ENCODE peak calls at places on chromosomes 13 and 19, in five cellular contexts. One of them, this sample, is unnamed.

GRCh38 chr19:50333235-50333736 is 4.1 kb upstream of the KCNC3 start:
- DNase-seq in iPS-NIHi11: peak
- DNase-seq in activated naive CD8-positive, alpha-beta T cell treated with anti-CD3 and anti-CD28 coated beads for 36 hours: peak
- DNase-seq in esophagus squamous epithelium: peak
- DNase-seq in head of caudate nucleus: peak
- DNase-seq in this sample: peak

GRCh38 chr19:31349160-31349881 is at the start of gene TSHZ3:
- DNase-seq in iPS-NIHi11: peak
- DNase-seq in activated naive CD8-positive, alpha-beta T cell treated with anti-CD3 and anti-CD28 coated beads for 36 hours: no peak
- DNase-seq in esophagus squamous epithelium: no peak
- DNase-seq in head of caudate nucleus: peak
- DNase-seq in this sample: no peak

GRCh38 chr13:28636677-28637317 is 22.1 kb upstream of the POMP start:
- DNase-seq in iPS-NIHi11: peak
- DNase-seq in activated naive CD8-positive, alpha-beta T cell treated with anti-CD3 and anti-CD28 coated beads for 36 hours: peak
- DNase-seq in esophagus squamous epithelium: peak
- DNase-seq in head of caudate nucleus: peak
- DNase-seq in this sample: peak

GRCh38 chr19:16778796-16779411 is 50.3 kb upstream of the SIN3B start:
- DNase-seq in iPS-NIHi11: peak
- DNase-seq in activated naive CD8-positive, alpha-beta T cell treated with anti-CD3 and anti-CD28 coated beads for 36 hours: peak
- DNase-seq in esophagus squamous epithelium: no peak
- DNase-seq in head of caudate nucleus: peak
- DNase-seq in this sample: peak

GRCh38 chr19:7340959-7341837 is 7.5 kb upstream of the ARHGEF18 start:
- DNase-seq in iPS-NIHi11: peak
- DNase-seq in activated naive CD8-positive, alpha-beta T cell treated with anti-CD3 and anti-CD28 coated beads for 36 hours: peak
- DNase-seq in esophagus squamous epithelium: no peak
- DNase-seq in head of caudate nucleus: peak
- DNase-seq in this sample: peak

GRCh38 chr13:107361666-107362065 is 793.7 kb upstream of the ARGLU1 start:
- DNase-seq in iPS-NIHi11: no peak
- DNase-seq in activated naive CD8-positive, alpha-beta T cell treated with anti-CD3 and anti-CD28 coated beads for 36 hours: no peak
- DNase-seq in esophagus squamous epithelium: no peak
- DNase-seq in head of caudate nucleus: no peak
- DNase-seq in this sample: no peak

GRCh38 chr19:51688665-51689571 is 4.2 kb upstream of the SPACA6 start:
- DNase-seq in iPS-NIHi11: peak
- DNase-seq in activated naive CD8-positive, alpha-beta T cell treated with anti-CD3 and anti-CD28 coated beads for 36 hours: peak
- DNase-seq in esophagus squamous epithelium: no peak
- DNase-seq in head of caudate nucleus: peak
- DNase-seq in this sample: peak

GRCh38 chr19:751501-752341 is 809 bp downstream of the MISP start:
- DNase-seq in iPS-NIHi11: peak
- DNase-seq in activated naive CD8-positive, alpha-beta T cell treated with anti-CD3 and anti-CD28 coated beads for 36 hours: no peak
- DNase-seq in esophagus squamous epithelium: no peak
- DNase-seq in head of caudate nucleus: no peak
- DNase-seq in this sample: no peak

GRCh38 chr13:106109391-106109791 is 426.1 kb downstream of the EFNB2 start:
- DNase-seq in iPS-NIHi11: no peak
- DNase-seq in activated naive CD8-positive, alpha-beta T cell treated with anti-CD3 and anti-CD28 coated beads for 36 hours: no peak
- DNase-seq in esophagus squamous epithelium: no peak
- DNase-seq in head of caudate nucleus: no peak
- DNase-seq in this sample: no peak

GRCh38 chr19:48510421-48511268 is 990 bp downstream of the LMTK3 start:
- DNase-seq in iPS-NIHi11: peak
- DNase-seq in activated naive CD8-positive, alpha-beta T cell treated with anti-CD3 and anti-CD28 coated beads for 36 hours: peak
- DNase-seq in esophagus squamous epithelium: no peak
- DNase-seq in head of caudate nucleus: peak
- DNase-seq in this sample: peak

GRCh38 chr19:28578208-28578607 is 634.7 kb downstream of the UQCRFS1 start:
- DNase-seq in iPS-NIHi11: no peak
- DNase-seq in activated naive CD8-positive, alpha-beta T cell treated with anti-CD3 and anti-CD28 coated beads for 36 hours: no peak
- DNase-seq in esophagus squamous epithelium: no peak
- DNase-seq in head of caudate nucleus: no peak
- DNase-seq in this sample: no peak

GRCh38 chr13:32538234-32538620 is 368 bp downstream of the N4BP2L2 start:
- DNase-seq in iPS-NIHi11: no peak
- DNase-seq in activated naive CD8-positive, alpha-beta T cell treated with anti-CD3 and anti-CD28 coated beads for 36 hours: no peak
- DNase-seq in esophagus squamous epithelium: no peak
- DNase-seq in head of caudate nucleus: no peak
- DNase-seq in this sample: peak

GRCh38 chr19:46371371-46371901 is 24.5 kb downstream of the PPP5C start:
- DNase-seq in iPS-NIHi11: no peak
- DNase-seq in activated naive CD8-positive, alpha-beta T cell treated with anti-CD3 and anti-CD28 coated beads for 36 hours: no peak
- DNase-seq in esophagus squamous epithelium: no peak
- DNase-seq in head of caudate nucleus: no peak
- DNase-seq in this sample: no peak

GRCh38 chr19:45195764-45196163 is 17.2 kb downstream of the BLOC1S3 start:
- DNase-seq in iPS-NIHi11: no peak
- DNase-seq in activated naive CD8-positive, alpha-beta T cell treated with anti-CD3 and anti-CD28 coated beads for 36 hours: no peak
- DNase-seq in esophagus squamous epithelium: no peak
- DNase-seq in head of caudate nucleus: no peak
- DNase-seq in this sample: no peak

GRCh38 chr13:44974056-44974798 is 15.0 kb downstream of the NUFIP1 start:
- DNase-seq in iPS-NIHi11: no peak
- DNase-seq in activated naive CD8-positive, alpha-beta T cell treated with anti-CD3 and anti-CD28 coated beads for 36 hours: no peak
- DNase-seq in esophagus squamous epithelium: no peak
- DNase-seq in head of caudate nucleus: no peak
- DNase-seq in this sample: no peak

GRCh38 chr13:98441056-98441676 is 135.7 kb downstream of the STK24 start:
- DNase-seq in iPS-NIHi11: no peak
- DNase-seq in activated naive CD8-positive, alpha-beta T cell treated with anti-CD3 and anti-CD28 coated beads for 36 hours: no peak
- DNase-seq in esophagus squamous epithelium: no peak
- DNase-seq in head of caudate nucleus: no peak
- DNase-seq in this sample: no peak